ENCODE peak calls at places on chromosomes 2 and 18, in seven cellular contexts. Z is left lung, G is suprapubic skin, S is mesenchymal stem cell, H is hepatocyte, N is Panc1, E is right lobe of liver. I is an unnamed sample.

GRCh38 chr2:128642801-128643200 is 324.1 kb upstream of the HS6ST1 start:
- DNase-seq in S (no peak), E (peak), Z (peak), H (no peak), G (peak), N (no peak), I (no peak)

GRCh38 chr18:29361843-29362242 is 1184.9 kb upstream of the CDH2 start:
- DNase-seq in S (no peak), E (peak), Z (no peak), N (no peak), G (no peak), H (peak), I (no peak)

GRCh38 chr18:70366670-70367069 is 77.8 kb downstream of the SOCS6 start:
- DNase-seq in N (no peak), E (no peak), G (no peak), S (no peak), H (no peak), Z (no peak), I (no peak)

GRCh38 chr18:32072321-32072720 is 19.4 kb upstream of the RNF138 start:
- DNase-seq in Z (no peak), S (no peak), H (no peak), G (no peak), N (no peak), E (no peak), I (no peak)

GRCh38 chr2:229780856-229781773 is 66.8 kb upstream of the DNER start:
- DNase-seq in G (no peak), N (peak), S (peak), E (no peak), H (peak), Z (no peak), I (no peak)

GRCh38 chr2:69989422-69990128 is 28.1 kb upstream of the ASPRV1 start:
- DNase-seq in Z (no peak), E (no peak), H (no peak), N (no peak), S (no peak), G (no peak), I (peak)

GRCh38 chr2:1886405-1886992 is 142.2 kb upstream of the PXDN start:
- DNase-seq in N (peak), Z (peak), H (peak), E (peak), G (no peak), S (peak), I (peak)

GRCh38 chr2:226561962-226562361 is 237.7 kb downstream of the IRS1 start:
- DNase-seq in Z (no peak), N (no peak), S (no peak), E (no peak), H (peak), G (no peak), I (peak)

GRCh38 chr2:151060334-151060733 is 201.3 kb downstream of the RBM43 start:
- DNase-seq in E (no peak), Z (no peak), N (no peak), H (no peak), G (no peak), S (no peak), I (no peak)

GRCh38 chr18:24860978-24861680 is 400.7 kb downstream of the HRH4 start:
- DNase-seq in S (peak), H (no peak), G (no peak), Z (no peak), N (no peak), E (no peak), I (no peak)

GRCh38 chr2:31238126-31238905 is 4.4 kb downstream of the EHD3 start:
- DNase-seq in Z (no peak), E (no peak), H (no peak), N (no peak), G (no peak), S (no peak), I (no peak)

GRCh38 chr18:56330381-56331115 is 307.8 kb downstream of the TXNL1 start:
- DNase-seq in Z (no peak), N (no peak), H (no peak), G (no peak), S (no peak), E (no peak), I (no peak)

GRCh38 chr2:198173242-198173641 is 368.8 kb downstream of the PLCL1 start:
- DNase-seq in S (no peak), G (no peak), E (no peak), Z (no peak), H (no peak), N (no peak), I (no peak)

GRCh38 chr18:32470136-32470712 is 458 bp downstream of the GAREM1 start:
- DNase-seq in S (peak), E (peak), N (no peak), Z (no peak), H (no peak), G (peak), I (no peak)

GRCh38 chr2:146239392-146240135 is 1605.3 kb upstream of the ACVR2A start:
- DNase-seq in H (no peak), G (no peak), E (no peak), N (no peak), Z (no peak), S (peak), I (no peak)

GRCh38 chr2:236089271-236090026 is 78.7 kb downstream of the GBX2 start:
- DNase-seq in G (no peak), S (no peak), Z (no peak), N (no peak), H (no peak), E (peak), I (no peak)

GRCh38 chr2:132937629-132938028 is 267.6 kb upstream of the LYPD1 start:
- DNase-seq in Z (no peak), S (no peak), H (no peak), E (no peak), G (no peak), N (no peak), I (no peak)

GRCh38 chr2:64474200-64474630 is 20.3 kb downstream of the LGALSL start:
- DNase-seq in N (no peak), Z (no peak), G (no peak), H (no peak), S (no peak), E (no peak), I (no peak)

GRCh38 chr2:160229591-160229990 is 29.5 kb upstream of the ITGB6 start:
- DNase-seq in E (no peak), Z (no peak), S (peak), N (no peak), H (peak), G (no peak), I (no peak)

GRCh38 chr2:10951558-10952414 is 40.1 kb downstream of the KCNF1 start:
- DNase-seq in G (peak), Z (no peak), N (no peak), H (no peak), E (no peak), S (peak), I (no peak)

GRCh38 chr2:176466918-176467452 is 197.7 kb downstream of the MTX2 start:
- DNase-seq in G (no peak), H (no peak), E (no peak), N (no peak), Z (no peak), S (no peak), I (no peak)

GRCh38 chr2:26582890-26583289 is 58.3 kb downstream of the CIB4 start:
- DNase-seq in H (no peak), G (peak), E (no peak), S (no peak), N (no peak), Z (no peak), I (no peak)

GRCh38 chr18:54805571-54806334 is 22.5 kb upstream of the RAB27B start:
- DNase-seq in E (no peak), N (no peak), H (peak), Z (no peak), S (peak), G (no peak), I (no peak)

GRCh38 chr18:42649636-42650035 is 465.8 kb downstream of the RIT2 start:
- DNase-seq in N (no peak), G (no peak), Z (no peak), S (no peak), E (no peak), H (no peak), I (peak)

GRCh38 chr2:117500721-117501120 is 313.8 kb upstream of the DDX18 start:
- DNase-seq in Z (no peak), S (no peak), G (no peak), H (no peak), N (no peak), E (no peak), I (no peak)

GRCh38 chr18:7684357-7684756 is 117.2 kb downstream of the PTPRM start:
- DNase-seq in N (no peak), G (no peak), E (no peak), Z (no peak), H (no peak), S (no peak), I (no peak)

GRCh38 chr2:189511210-189511609 is 69.4 kb downstream of the SLC40A1 start:
- DNase-seq in N (no peak), H (no peak), G (no peak), Z (no peak), E (no peak), S (no peak), I (no peak)

GRCh38 chr2:32061973-32062861 is 1.1 kb upstream of the SPAST start:
- DNase-seq in G (no peak), S (peak), H (peak), E (no peak), Z (peak), N (no peak), I (no peak)

GRCh38 chr18:12085136-12085535 is 8.5 kb upstream of the ANKRD62 start:
- DNase-seq in E (no peak), S (no peak), Z (no peak), G (no peak), H (no peak), N (no peak), I (no peak)

GRCh38 chr2:139737659-139738058 is 957.5 kb upstream of the NXPH2 start:
- DNase-seq in N (no peak), G (no peak), S (no peak), Z (no peak), E (no peak), H (no peak), I (no peak)

GRCh38 chr2:30216157-30216556 is 15.2 kb upstream of the LBH start:
- DNase-seq in E (no peak), N (no peak), G (no peak), S (no peak), H (no peak), Z (no peak), I (no peak)

GRCh38 chr18:50231621-50232020 is 34.7 kb downstream of the CFAP53 start:
- DNase-seq in Z (no peak), S (no peak), H (peak), N (no peak), G (no peak), E (no peak), I (peak)

GRCh38 chr2:188902906-188903305 is 71.3 kb upstream of the COL3A1 start:
- DNase-seq in E (no peak), S (peak), N (no peak), Z (no peak), H (no peak), G (no peak), I (peak)

GRCh38 chr18:66640431-66640830 is 36.5 kb upstream of the CDH19 start:
- DNase-seq in G (no peak), H (no peak), S (peak), E (no peak), Z (peak), N (no peak), I (no peak)

GRCh38 chr18:48133675-48134251 is 203.3 kb upstream of the SMAD2 start:
- DNase-seq in H (peak), G (no peak), Z (peak), E (no peak), N (no peak), S (no peak), I (peak)

GRCh38 chr18:57819671-57820460 is 16.8 kb upstream of the ATP8B1 start:
- DNase-seq in H (peak), Z (peak), G (no peak), N (peak), E (peak), S (peak), I (peak)

GRCh38 chr2:199207011-199207410 is 250.7 kb downstream of the SATB2 start:
- DNase-seq in E (no peak), S (no peak), N (no peak), H (no peak), Z (no peak), G (no peak), I (no peak)

GRCh38 chr2:9610781-9611548 is 19.8 kb downstream of the YWHAQ start:
- DNase-seq in S (no peak), Z (no peak), G (no peak), H (no peak), E (no peak), N (no peak), I (no peak)
- H3K27ac ChIP-seq in S (no peak), Z (no peak), G (no peak), H (no peak), E (no peak), N (no peak), I (peak)

GRCh38 chr18:36312806-36313395 is 15.4 kb downstream of the FHOD3 start:
- DNase-seq in S (no peak), Z (no peak), H (no peak), G (no peak), E (no peak), N (no peak), I (no peak)
- H3K27ac ChIP-seq in S (peak), Z (no peak), H (no peak), G (no peak), E (no peak), N (peak), I (no peak)

DNA sequence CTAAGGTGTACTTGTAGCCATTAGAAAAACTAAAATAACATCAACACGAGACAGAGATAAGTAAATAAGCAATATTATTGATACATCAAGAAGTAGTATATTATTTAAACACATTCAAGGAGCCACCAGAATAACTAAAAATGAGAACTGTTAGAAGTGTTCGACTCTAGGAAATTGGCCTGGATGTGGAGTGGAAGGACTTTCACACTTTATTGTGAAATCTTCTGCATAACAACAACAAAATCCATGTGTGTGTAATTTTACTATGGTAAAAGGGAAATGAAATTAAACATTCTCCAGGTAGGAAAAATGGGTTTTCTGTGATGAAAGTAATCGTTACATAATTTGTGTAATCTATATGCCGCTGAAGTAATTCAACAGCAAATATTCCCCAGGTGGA is 96.3 kb upstream of the RNF152 start:
- DNase-seq in H (no peak), Z (no peak), E (no peak), G (no peak), S (no peak), N (no peak), I (no peak)
- H3K27ac ChIP-seq in H (no peak), Z (no peak), E (no peak), G (no peak), S (no peak), N (no peak), I (no peak)

GRCh38 chr2:141871913-141872634 is 258.7 kb downstream of the LRP1B start:
- DNase-seq in G (no peak), E (no peak), Z (no peak), H (no peak), S (no peak), N (no peak), I (no peak)

GRCh38 chr2:141878016-141878415 is 252.8 kb downstream of the LRP1B start:
- DNase-seq in G (no peak), S (peak), H (no peak), N (no peak), Z (no peak), E (no peak), I (no peak)
- H3K27ac ChIP-seq in G (no peak), S (no peak), H (no peak), N (no peak), Z (no peak), E (no peak), I (no peak)

GRCh38 chr18:5625076-5625475 is 81.3 kb upstream of the EPB41L3 start:
- DNase-seq in N (no peak), S (no peak), H (no peak), Z (no peak), G (no peak), E (no peak), I (no peak)

GRCh38 chr18:5626130-5626880 is 82.5 kb upstream of the EPB41L3 start:
- DNase-seq in E (no peak), H (no peak), Z (no peak), N (no peak), G (no peak), S (no peak), I (no peak)

GRCh38 chr18:5628512-5629255 is 84.9 kb upstream of the EPB41L3 start:
- DNase-seq in E (peak), S (peak), H (peak), N (no peak), Z (peak), G (peak), I (no peak)

GRCh38 chr18:5630057-5630765 is 86.4 kb upstream of the EPB41L3 start:
- DNase-seq in Z (peak), E (peak), S (no peak), H (peak), N (no peak), G (peak), I (no peak)

DNA sequence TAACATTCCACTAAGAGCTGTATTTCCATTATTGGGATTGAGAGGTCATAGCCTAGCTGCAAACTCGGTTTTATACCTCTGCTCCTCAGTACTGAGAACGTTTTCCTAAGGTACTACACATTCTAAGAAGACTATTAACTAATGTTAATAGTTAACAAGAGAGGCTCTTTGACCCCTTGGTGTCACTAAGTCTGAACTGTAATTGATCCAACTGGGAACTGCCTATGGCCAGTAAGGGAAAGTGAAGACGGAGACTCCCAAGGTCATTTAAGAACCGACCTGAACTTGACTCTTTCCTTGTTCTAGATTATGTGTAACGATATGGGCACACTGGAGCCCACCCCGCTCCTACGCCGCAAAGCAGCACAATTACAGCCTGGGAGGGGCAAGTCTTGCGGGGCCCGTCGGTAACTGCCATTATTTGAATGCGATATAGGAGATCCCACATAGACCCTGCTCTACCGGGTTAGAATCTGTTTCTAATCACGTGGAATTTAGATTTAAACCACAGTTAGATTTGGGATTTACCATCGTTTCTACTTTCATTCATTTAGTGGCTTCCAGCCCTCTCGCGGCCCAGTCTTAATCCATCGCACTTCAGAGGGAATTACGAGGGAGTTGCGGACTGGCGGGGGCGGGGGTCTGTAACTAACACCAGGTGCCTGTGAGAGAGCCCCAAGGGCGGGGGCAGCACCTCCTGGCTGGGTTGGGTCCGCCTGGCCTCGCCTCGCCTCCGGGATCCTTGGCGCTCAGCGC is 84.1 kb upstream of the EPB41L3 start:
- DNase-seq in Z (peak), N (no peak), S (no peak), G (no peak), H (peak), E (no peak), I (no peak)
- H3K27ac ChIP-seq in Z (peak), N (no peak), S (no peak), G (peak), H (peak), E (no peak), I (no peak)

GRCh38 chr2:45925636-45926350 is 274.3 kb downstream of the PRKCE start:
- DNase-seq in S (no peak), N (no peak), Z (no peak), G (no peak), H (no peak), E (no peak), I (no peak)

GRCh38 chr2:45919711-45920111 is 268.2 kb downstream of the PRKCE start:
- DNase-seq in H (no peak), S (no peak), Z (no peak), G (no peak), E (no peak), N (no peak), I (peak)

GRCh38 chr2:45921921-45922320 is 270.4 kb downstream of the PRKCE start:
- DNase-seq in S (no peak), Z (no peak), N (no peak), G (no peak), E (no peak), H (no peak), I (no peak)

GRCh38 chr2:45923701-45924100 is 272.2 kb downstream of the PRKCE start:
- DNase-seq in E (no peak), N (no peak), G (no peak), Z (no peak), H (no peak), S (no peak), I (no peak)

DNA sequence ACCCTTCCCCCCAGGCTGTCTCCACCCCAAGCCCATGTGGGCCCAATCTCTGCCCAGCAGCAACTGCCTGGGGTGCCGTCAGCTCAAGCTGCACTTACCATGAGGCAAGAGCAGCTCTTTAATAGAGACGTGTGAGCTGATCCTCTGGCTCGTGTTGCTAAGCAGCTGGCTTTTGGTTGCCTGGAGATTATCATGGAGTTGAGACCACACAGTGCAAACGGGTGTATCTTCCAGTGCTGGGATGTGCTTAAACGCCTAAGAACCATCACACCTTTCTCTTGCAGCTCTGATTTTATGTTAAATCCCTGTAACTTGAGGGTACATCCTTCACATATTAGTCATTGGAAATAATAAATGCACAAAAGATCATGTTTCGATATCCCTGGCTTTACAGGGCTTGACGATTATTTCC is 271.1 kb downstream of the PRKCE start:
- DNase-seq in G (no peak), S (no peak), H (peak), E (no peak), Z (no peak), N (no peak), I (no peak)
- H3K27ac ChIP-seq in G (no peak), S (no peak), H (peak), E (no peak), Z (no peak), N (no peak), I (no peak)

DNA sequence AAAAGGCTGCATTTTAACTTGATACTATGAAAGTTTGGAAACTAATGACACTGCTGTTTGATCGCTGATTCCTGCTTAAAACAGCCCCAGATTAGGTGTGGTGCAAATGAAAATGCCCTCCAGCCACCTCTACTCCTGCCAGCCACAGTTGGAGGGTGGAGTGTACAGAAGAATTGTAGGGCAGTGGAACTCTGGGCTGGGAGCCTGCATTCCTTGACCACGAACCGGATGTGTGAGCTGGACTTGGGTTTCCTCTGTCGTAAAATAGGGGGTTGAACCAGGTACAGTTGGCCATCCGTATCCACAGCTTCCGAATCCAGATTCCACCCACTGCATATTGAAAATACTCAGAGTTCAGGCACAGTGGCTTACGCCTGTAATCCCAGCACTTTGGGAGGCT is 84.7 kb upstream of the RFX8 start:
- DNase-seq in S (no peak), Z (no peak), H (no peak), E (no peak), G (no peak), N (no peak), I (no peak)
- H3K27ac ChIP-seq in S (no peak), Z (peak), H (peak), E (no peak), G (peak), N (no peak), I (peak)